ENCODE peak calls at places on chromosomes 4 and X, in eight cellular contexts. H, F, R, P, S, G, A and T are unnamed samples.

GRCh38 chr4:40165931-40166330 is 30.9 kb upstream of the RHOH start:
- DNase-seq in A (no peak), G (no peak), H (no peak), P (no peak), S (no peak), R (no peak), F (no peak), T (no peak)

GRCh38 chr4:85092536-85092935 is 126.0 kb upstream of the WDFY3 start:
- DNase-seq in A (no peak), F (no peak), G (peak), P (no peak), H (no peak), S (no peak), R (no peak), T (no peak)

GRCh38 chr4:89175611-89176010 is 64.3 kb downstream of the TIGD2 start:
- DNase-seq in F (no peak), R (no peak), H (no peak), G (peak), S (no peak), A (no peak), P (no peak), T (no peak)

GRCh38 chr4:101464596-101464995 is 117.3 kb upstream of the PPP3CA start:
- DNase-seq in S (no peak), A (no peak), P (no peak), H (no peak), G (peak), R (no peak), F (no peak), T (no peak)

GRCh38 chrX:56385336-56385735 is 153.2 kb downstream of the KLF8 start:
- DNase-seq in H (no peak), A (no peak), G (no peak), F (no peak), S (no peak), P (no peak), R (no peak), T (no peak)

GRCh38 chr4:184983660-184984356 is 34.5 kb upstream of the HELT start:
- DNase-seq in S (peak), F (peak), A (peak), H (peak), P (no peak), G (peak), R (no peak), T (peak)

GRCh38 chr4:38318737-38319455 is 345.1 kb upstream of the KLF3 start:
- DNase-seq in A (peak), P (peak), H (peak), S (peak), F (peak), R (peak), G (peak), T (peak)

GRCh38 chrX:69361286-69361926 is 142.7 kb upstream of the NALF2 start:
- DNase-seq in H (peak), G (no peak), F (peak), A (peak), S (no peak), P (no peak), R (no peak), T (peak)

GRCh38 chrX:40173662-40174593 is 76.2 kb upstream of the BCOR start:
- DNase-seq in P (no peak), A (no peak), H (no peak), R (no peak), G (peak), F (peak), S (no peak), T (peak)

GRCh38 chr4:147362868-147363440 is 117.9 kb upstream of the EDNRA start:
- DNase-seq in P (no peak), H (peak), F (peak), A (peak), G (no peak), S (no peak), R (peak), T (peak)

GRCh38 chr4:53785996-53786395 is 194.7 kb upstream of the LNX1 start:
- DNase-seq in S (no peak), A (no peak), R (no peak), H (peak), G (no peak), F (no peak), P (no peak), T (no peak)

GRCh38 chr4:37793562-37793961 is 32.9 kb upstream of the PGM2 start:
- DNase-seq in G (peak), F (peak), R (no peak), S (peak), A (peak), P (no peak), H (peak), T (no peak)

GRCh38 chr4:64399313-64400109 is 9.7 kb downstream of the TECRL start:
- DNase-seq in S (no peak), A (no peak), F (no peak), R (no peak), H (no peak), P (no peak), G (no peak), T (no peak)

GRCh38 chr4:183499389-183499788 is 5.5 kb upstream of the ING2 start:
- DNase-seq in R (no peak), G (peak), A (no peak), P (no peak), S (no peak), H (no peak), F (no peak), T (no peak)

GRCh38 chrX:49040376-49040955 is 2.7 kb downstream of the TFE3 start:
- DNase-seq in F (no peak), S (no peak), H (peak), G (no peak), R (no peak), P (no peak), A (no peak), T (no peak)

GRCh38 chr4:125316391-125316780 is 1.6 kb downstream of the FAT4 start:
- DNase-seq in P (no peak), S (peak), H (peak), R (peak), A (peak), G (peak), F (peak), T (peak)

GRCh38 chrX:113274345-113274744 is 433.7 kb upstream of the AMOT start:
- DNase-seq in H (no peak), P (no peak), R (no peak), S (no peak), F (no peak), G (no peak), A (no peak), T (no peak)